ENCODE peak calls at places on chromosomes 13 and 19, in four cellular contexts. One of them, this sample, is unnamed.

GRCh38 chr13:55483626-55484158 is 1657.0 kb upstream of the PRR20A start:
- DNase-seq in K562: no peak
- DNase-seq in SK-N-SH: no peak
- DNase-seq in GM12878: no peak
- DNase-seq in this sample: no peak

GRCh38 chr13:86082116-86082515 is 282.9 kb upstream of the SLITRK6 start:
- DNase-seq in K562: no peak
- DNase-seq in SK-N-SH: no peak
- DNase-seq in GM12878: no peak
- DNase-seq in this sample: no peak

GRCh38 chr19:33201473-33201872 is 7.3 kb downstream of the LRP3 start:
- DNase-seq in K562: no peak
- DNase-seq in SK-N-SH: peak
- DNase-seq in GM12878: no peak
- DNase-seq in this sample: no peak

GRCh38 chr19:1411255-1412191 is 4.1 kb downstream of the DAZAP1 start:
- DNase-seq in K562: no peak
- DNase-seq in SK-N-SH: no peak
- DNase-seq in GM12878: no peak
- DNase-seq in this sample: no peak

GRCh38 chr19:32558607-32559228 is 22.3 kb upstream of the PDCD5 start:
- DNase-seq in K562: no peak
- DNase-seq in SK-N-SH: no peak
- DNase-seq in GM12878: no peak
- DNase-seq in this sample: no peak

GRCh38 chr13:99922631-99923404 is 48.7 kb downstream of the ZIC5 start:
- DNase-seq in K562: no peak
- DNase-seq in SK-N-SH: no peak
- DNase-seq in GM12878: no peak
- DNase-seq in this sample: no peak

GRCh38 chr13:36536546-36536945 is 104.3 kb downstream of the CCNA1 start:
- DNase-seq in K562: no peak
- DNase-seq in SK-N-SH: no peak
- DNase-seq in GM12878: no peak
- DNase-seq in this sample: no peak

GRCh38 chr13:30119476-30119875 is 187.9 kb downstream of the KATNAL1 start:
- DNase-seq in K562: no peak
- DNase-seq in SK-N-SH: no peak
- DNase-seq in GM12878: no peak
- DNase-seq in this sample: no peak

GRCh38 chr13:30151398-30151797 is 156.0 kb downstream of the KATNAL1 start:
- DNase-seq in K562: no peak
- DNase-seq in SK-N-SH: no peak
- DNase-seq in GM12878: no peak
- DNase-seq in this sample: no peak

GRCh38 chr19:6740589-6741348 is 1.3 kb downstream of the TRIP10 start:
- DNase-seq in K562: peak
- DNase-seq in SK-N-SH: peak
- DNase-seq in GM12878: no peak
- DNase-seq in this sample: no peak

GRCh38 chr19:8129061-8129460 is 20.3 kb downstream of the FBN3 start:
- DNase-seq in K562: no peak
- DNase-seq in SK-N-SH: no peak
- DNase-seq in GM12878: no peak
- DNase-seq in this sample: no peak

GRCh38 chr13:33927315-33927714 is 109.4 kb downstream of the RFC3 start:
- DNase-seq in K562: no peak
- DNase-seq in SK-N-SH: no peak
- DNase-seq in GM12878: no peak
- DNase-seq in this sample: no peak

GRCh38 chr19:44747739-44748425 is 626 bp upstream of the BCL3 start:
- DNase-seq in K562: no peak
- DNase-seq in SK-N-SH: peak
- DNase-seq in GM12878: no peak
- DNase-seq in this sample: peak

GRCh38 chr19:48006762-48007161 is 12.3 kb downstream of the ELSPBP1 start:
- DNase-seq in K562: peak
- DNase-seq in SK-N-SH: no peak
- DNase-seq in GM12878: no peak
- DNase-seq in this sample: peak

GRCh38 chr19:7349961-7350711 is 1.4 kb downstream of the ARHGEF18 start:
- DNase-seq in K562: no peak
- DNase-seq in SK-N-SH: no peak
- DNase-seq in GM12878: no peak
- DNase-seq in this sample: no peak

GRCh38 chr13:26379831-26380230 is 125.9 kb downstream of the CDK8 start:
- DNase-seq in K562: no peak
- DNase-seq in SK-N-SH: no peak
- DNase-seq in GM12878: no peak
- DNase-seq in this sample: no peak

GRCh38 chr19:11191273-11191755 is 6.0 kb downstream of the KANK2 start:
- DNase-seq in K562: peak
- DNase-seq in SK-N-SH: peak
- DNase-seq in GM12878: no peak
- DNase-seq in this sample: no peak

GRCh38 chr19:55454787-55455243 is 6.6 kb downstream of the ISOC2 start:
- DNase-seq in K562: peak
- DNase-seq in SK-N-SH: peak
- DNase-seq in GM12878: no peak
- DNase-seq in this sample: peak

GRCh38 chr19:17358395-17358794 is 18.7 kb downstream of the PLVAP start:
- DNase-seq in K562: no peak
- DNase-seq in SK-N-SH: no peak
- DNase-seq in GM12878: no peak
- DNase-seq in this sample: no peak

GRCh38 chr13:99959538-99960230 is 11.9 kb downstream of the ZIC5 start:
- DNase-seq in K562: no peak
- DNase-seq in SK-N-SH: no peak
- DNase-seq in GM12878: no peak
- DNase-seq in this sample: no peak

GRCh38 chr19:32053366-32053765 is 292.0 kb upstream of the ZNF507 start:
- DNase-seq in K562: no peak
- DNase-seq in SK-N-SH: no peak
- DNase-seq in GM12878: no peak
- DNase-seq in this sample: no peak

GRCh38 chr13:50129923-50130685 is 114.9 kb downstream of the KCNRG start:
- DNase-seq in K562: no peak
- DNase-seq in SK-N-SH: peak
- DNase-seq in GM12878: no peak
- DNase-seq in this sample: no peak

GRCh38 chr19:9939301-9939913 is 3.1 kb upstream of the OLFM2 start:
- DNase-seq in K562: no peak
- DNase-seq in SK-N-SH: no peak
- DNase-seq in GM12878: no peak
- DNase-seq in this sample: no peak

GRCh38 chr19:5961969-5962945 is 15.7 kb downstream of the RANBP3 start:
- DNase-seq in K562: no peak
- DNase-seq in SK-N-SH: no peak
- DNase-seq in GM12878: no peak
- DNase-seq in this sample: peak

GRCh38 chr13:97122381-97122996 is 99.6 kb upstream of the MBNL2 start:
- DNase-seq in K562: no peak
- DNase-seq in SK-N-SH: no peak
- DNase-seq in GM12878: no peak
- DNase-seq in this sample: no peak

GRCh38 chr13:85709072-85709471 is 90.1 kb downstream of the SLITRK6 start:
- DNase-seq in K562: no peak
- DNase-seq in SK-N-SH: no peak
- DNase-seq in GM12878: no peak
- DNase-seq in this sample: no peak

GRCh38 chr13:78497702-78498319 is 105.5 kb downstream of the POU4F1 start:
- DNase-seq in K562: no peak
- DNase-seq in SK-N-SH: peak
- DNase-seq in GM12878: no peak
- DNase-seq in this sample: no peak

GRCh38 chr19:16542894-16543498 is 759 bp upstream of the CHERP start:
- DNase-seq in K562: peak
- DNase-seq in SK-N-SH: no peak
- DNase-seq in GM12878: no peak
- DNase-seq in this sample: no peak

GRCh38 chr13:43934273-43934672 is 54.6 kb downstream of the LACC1 start:
- DNase-seq in K562: no peak
- DNase-seq in SK-N-SH: no peak
- DNase-seq in GM12878: no peak
- DNase-seq in this sample: no peak

GRCh38 chr19:14072535-14073231 is at the start of gene MISP3:
- DNase-seq in K562: peak
- DNase-seq in SK-N-SH: peak
- DNase-seq in GM12878: no peak
- DNase-seq in this sample: no peak

GRCh38 chr13:55244991-55245644 is 1895.6 kb upstream of the PRR20A start:
- DNase-seq in K562: no peak
- DNase-seq in SK-N-SH: peak
- DNase-seq in GM12878: no peak
- DNase-seq in this sample: peak

GRCh38 chr13:46607768-46608553 is 55.0 kb downstream of the LRCH1 start:
- DNase-seq in K562: no peak
- DNase-seq in SK-N-SH: no peak
- DNase-seq in GM12878: no peak
- DNase-seq in this sample: peak

GRCh38 chr19:36807029-36807428 is 31.2 kb downstream of the ZNF790 start:
- DNase-seq in K562: no peak
- DNase-seq in SK-N-SH: no peak
- DNase-seq in GM12878: no peak
- DNase-seq in this sample: no peak

DNA sequence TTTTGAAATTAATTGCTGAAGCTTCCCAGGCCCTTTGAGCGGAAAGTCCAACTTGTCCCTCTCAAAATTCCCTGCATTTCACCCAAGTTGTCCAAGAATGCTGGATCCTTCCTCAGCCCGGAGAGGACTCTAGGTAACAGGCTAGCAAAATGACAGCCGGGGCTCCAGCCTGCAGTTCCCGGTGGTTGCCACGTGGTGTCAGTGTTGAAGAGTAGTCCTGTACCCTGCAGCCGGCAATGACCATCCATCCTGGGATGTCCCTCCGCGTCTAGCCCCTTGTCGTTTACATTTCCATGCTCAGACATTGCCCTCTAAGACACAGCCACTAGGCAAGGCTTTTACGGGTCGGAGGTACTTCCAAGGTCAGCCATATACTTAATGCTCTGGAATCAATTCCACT is 31.4 kb upstream of the MTIF3 start:
- DNase-seq in K562: peak
- DNase-seq in SK-N-SH: peak
- DNase-seq in GM12878: no peak
- DNase-seq in this sample: peak
- TF ChIP-seq USF2 in K562: no peak
- TF ChIP-seq USF2 in SK-N-SH: no peak
- TF ChIP-seq USF2 in GM12878: no peak
- TF ChIP-seq USF2 in this sample: no peak

DNA sequence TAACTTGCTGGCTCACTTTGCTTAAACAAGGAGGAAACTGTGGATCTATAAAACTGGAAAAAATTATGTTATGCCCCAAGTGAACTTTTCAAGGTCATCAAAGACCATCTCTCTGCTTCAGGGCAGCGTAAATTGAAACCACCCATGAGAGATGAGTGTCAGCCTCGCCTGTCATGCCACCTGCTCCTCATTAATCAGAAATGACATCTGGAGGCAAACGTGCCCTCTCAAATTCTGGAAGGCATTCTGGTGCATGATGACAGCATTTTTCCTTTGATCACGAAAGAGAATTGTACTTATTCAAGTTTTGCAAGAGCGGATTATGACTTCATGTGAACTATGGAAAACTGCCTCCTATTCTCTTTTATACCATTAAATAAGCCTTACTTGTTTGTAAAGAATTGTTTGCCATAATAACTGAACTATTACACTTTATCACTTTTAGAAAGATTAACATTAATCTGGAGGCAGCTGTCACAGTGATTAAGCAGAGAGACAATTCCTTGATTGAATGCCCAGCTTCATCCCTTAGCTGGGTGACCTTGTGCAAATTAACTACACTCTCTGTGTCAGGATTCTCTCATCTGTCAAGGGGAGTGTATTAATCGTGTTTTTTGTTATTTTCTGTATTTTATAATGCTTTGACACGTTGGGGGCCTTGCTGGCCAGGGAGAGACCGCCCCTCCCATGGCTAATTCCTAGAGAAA is 17.0 kb upstream of the SACS start:
- DNase-seq in K562: no peak
- DNase-seq in SK-N-SH: peak
- DNase-seq in GM12878: no peak
- DNase-seq in this sample: no peak
- TF ChIP-seq NFIC in K562: no peak
- TF ChIP-seq NFIC in SK-N-SH: no peak
- TF ChIP-seq NFIC in GM12878: no peak
- TF ChIP-seq NFIC in this sample: no peak

GRCh38 chr13:28680541-28680940 is 21.6 kb downstream of the POMP start:
- DNase-seq in K562: no peak
- DNase-seq in SK-N-SH: no peak
- DNase-seq in GM12878: no peak
- DNase-seq in this sample: no peak

GRCh38 chr13:28684257-28684656 is 25.3 kb downstream of the POMP start:
- DNase-seq in K562: peak
- DNase-seq in SK-N-SH: no peak
- DNase-seq in GM12878: no peak
- DNase-seq in this sample: peak

GRCh38 chr13:28678809-28679208 is 19.9 kb downstream of the POMP start:
- DNase-seq in K562: no peak
- DNase-seq in SK-N-SH: no peak
- DNase-seq in GM12878: no peak
- DNase-seq in this sample: no peak

GRCh38 chr13:28685114-28685513 is 26.2 kb downstream of the POMP start:
- DNase-seq in K562: no peak
- DNase-seq in SK-N-SH: no peak
- DNase-seq in GM12878: no peak
- DNase-seq in this sample: no peak

DNA sequence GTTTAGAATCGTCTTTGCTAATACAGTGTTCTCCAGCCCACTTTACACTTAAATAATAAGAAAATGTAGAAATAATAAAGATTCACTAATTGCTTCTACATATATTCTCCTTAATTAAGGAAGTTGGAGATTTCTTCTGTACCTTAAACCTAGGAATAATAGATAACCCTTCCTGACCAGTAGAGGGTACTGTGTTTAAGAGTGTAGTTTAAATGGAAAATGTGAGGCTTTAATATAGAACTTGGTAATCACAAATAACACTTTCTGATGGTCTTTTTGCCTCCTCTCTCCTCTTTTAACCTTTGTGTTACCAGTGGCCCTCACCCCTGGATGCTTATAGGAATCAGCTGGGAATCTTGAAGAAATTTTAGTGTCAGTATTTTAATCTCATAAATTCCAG is 20.7 kb downstream of the POMP start:
- DNase-seq in K562: no peak
- DNase-seq in SK-N-SH: no peak
- DNase-seq in GM12878: no peak
- DNase-seq in this sample: peak
- TF ChIP-seq USF2 in K562: no peak
- TF ChIP-seq USF2 in SK-N-SH: no peak
- TF ChIP-seq USF2 in GM12878: no peak
- TF ChIP-seq USF2 in this sample: no peak

DNA sequence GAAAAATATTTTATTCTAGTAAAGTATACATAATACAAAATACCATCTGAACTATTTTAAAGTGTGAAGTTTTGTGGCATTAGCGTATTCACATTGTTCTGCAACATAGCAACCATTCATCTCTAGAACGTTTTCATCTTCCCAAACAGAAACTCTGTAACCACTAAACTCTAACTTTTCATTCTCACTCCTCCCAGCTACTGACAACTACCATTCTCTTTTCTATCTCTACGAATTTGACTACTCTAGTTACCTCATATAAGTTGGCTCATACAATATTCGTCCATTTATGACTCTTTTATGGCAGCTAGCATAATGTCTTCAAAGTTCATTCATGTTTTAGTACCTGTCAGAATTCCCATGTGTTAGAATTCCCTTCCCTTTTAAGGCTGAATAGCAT is 150.5 kb upstream of the MIR17HG start:
- DNase-seq in K562: no peak
- DNase-seq in SK-N-SH: no peak
- DNase-seq in GM12878: no peak
- DNase-seq in this sample: no peak
- TF ChIP-seq NFIC in K562: no peak
- TF ChIP-seq NFIC in SK-N-SH: no peak
- TF ChIP-seq NFIC in GM12878: no peak
- TF ChIP-seq NFIC in this sample: no peak

This sample was measured in HepG2.